ENCODE peak calls at places on chromosome 14, in seven cellular contexts. One of them, this sample, is unnamed.

GRCh38 chr14:94775875-94776217 is 5.9 kb upstream of the GSC start:
- DNase-seq in NCI-H510A treated with DMSO at 0.1 percent for 48 hours: no peak
- DNase-seq in HL-60: no peak
- DNase-seq in HEK293T: no peak
- DNase-seq in LoVo: no peak
- DNase-seq in H9: no peak
- DNase-seq in Kasumi-1: no peak
- DNase-seq in this sample: no peak

GRCh38 chr14:103597623-103598372 is 31.2 kb upstream of the KLC1 start:
- DNase-seq in HEK293T: peak; percentile 36
- DNase-seq in NCI-H510A treated with DMSO at 0.1 percent for 48 hours: peak; percentile 14
- DNase-seq in HL-60: no peak
- DNase-seq in LoVo: no peak
- DNase-seq in H9: no peak
- DNase-seq in Kasumi-1: no peak
- DNase-seq in this sample: no peak

GRCh38 chr14:53630336-53630735 is 326.3 kb downstream of the BMP4 start:
- DNase-seq in LoVo: no peak
- DNase-seq in HL-60: no peak
- DNase-seq in Kasumi-1: peak; percentile 8
- DNase-seq in HEK293T: no peak
- DNase-seq in H9: no peak
- DNase-seq in NCI-H510A treated with DMSO at 0.1 percent for 48 hours: no peak
- DNase-seq in this sample: no peak

GRCh38 chr14:73467800-73468199 is 9.5 kb upstream of the NUMB start:
- DNase-seq in LoVo: no peak
- DNase-seq in Kasumi-1: no peak
- DNase-seq in HEK293T: no peak
- DNase-seq in HL-60: no peak
- DNase-seq in NCI-H510A treated with DMSO at 0.1 percent for 48 hours: no peak
- DNase-seq in H9: no peak
- DNase-seq in this sample: no peak

GRCh38 chr14:77014004-77014604 is 14.4 kb downstream of the IRF2BPL start:
- DNase-seq in LoVo: no peak
- DNase-seq in HL-60: no peak
- DNase-seq in Kasumi-1: no peak
- DNase-seq in NCI-H510A treated with DMSO at 0.1 percent for 48 hours: no peak
- DNase-seq in HEK293T: no peak
- DNase-seq in H9: no peak
- DNase-seq in this sample: no peak

GRCh38 chr14:99200654-99201005 is 71.4 kb downstream of the BCL11B start:
- DNase-seq in HL-60: no peak
- DNase-seq in HEK293T: no peak
- DNase-seq in Kasumi-1: no peak
- DNase-seq in NCI-H510A treated with DMSO at 0.1 percent for 48 hours: no peak
- DNase-seq in LoVo: no peak
- DNase-seq in H9: no peak
- DNase-seq in this sample: no peak

GRCh38 chr14:31420013-31420318 is 384 bp downstream of the HEATR5A start:
- DNase-seq in HEK293T: peak; percentile 37
- DNase-seq in Kasumi-1: no peak
- DNase-seq in H9: peak; percentile 72
- DNase-seq in LoVo: peak; percentile 57
- DNase-seq in NCI-H510A treated with DMSO at 0.1 percent for 48 hours: peak; percentile 50
- DNase-seq in HL-60: no peak
- DNase-seq in this sample: peak; percentile 67

GRCh38 chr14:104827173-104828055 is 26.5 kb downstream of the ZBTB42 start:
- DNase-seq in HL-60: no peak
- DNase-seq in HEK293T: peak; percentile 82
- DNase-seq in H9: peak; percentile 94
- DNase-seq in LoVo: peak; percentile 22
- DNase-seq in Kasumi-1: peak; percentile 62
- DNase-seq in NCI-H510A treated with DMSO at 0.1 percent for 48 hours: peak; percentile 42
- DNase-seq in this sample: no peak

GRCh38 chr14:39219075-39219499 is 14.6 kb upstream of the MIA2 start:
- DNase-seq in Kasumi-1: no peak
- DNase-seq in LoVo: peak; percentile 38
- DNase-seq in H9: no peak
- DNase-seq in NCI-H510A treated with DMSO at 0.1 percent for 48 hours: no peak
- DNase-seq in HEK293T: no peak
- DNase-seq in HL-60: no peak
- DNase-seq in this sample: no peak